ENCODE peak calls at places on chromosomes 4 and X, in ten cellular contexts. B is Calu3; T is cerebellum; W is iPS-NIHi11; P is NCI-H2171 treated with DMSO at 0.1 percent for 48 hours; C is mesenteric fat pad; V is stimulated activated CD4-positive, alpha-beta T cell treated with anti-CD3 and anti-CD28 coated beads, TNF-alpha, amount 100 ng/mL, for 48 hours; Z is CD8-positive, alpha-beta T cell; N is AG09309; O is sigmoid colon. E is an unnamed sample.

GRCh38 chr4:174855043-174855442 is 26.0 kb upstream of the GLRA3 start:
- DNase-seq in B (no peak), T (no peak), W (no peak), P (no peak), C (no peak), V (no peak), Z (no peak), N (no peak), O (no peak), E (no peak)

GRCh38 chr4:111410571-111410970 is 734.7 kb upstream of the FAM241A start:
- DNase-seq in B (no peak), T (no peak), W (no peak), P (no peak), C (no peak), V (no peak), Z (no peak), N (no peak), O (no peak), E (no peak)

GRCh38 chrX:68422478-68422877 is 10.8 kb downstream of the OPHN1 start:
- DNase-seq in B (no peak), T (no peak), W (no peak), P (no peak), C (no peak), V (no peak), Z (no peak), N (no peak), O (no peak), E (no peak)

GRCh38 chr4:146222313-146222712 is 8.0 kb downstream of the REELD1 start:
- DNase-seq in B (peak), T (no peak), W (no peak), P (no peak), C (no peak), V (no peak), Z (no peak), N (peak), O (no peak), E (no peak)

GRCh38 chr4:101211146-101211553 is 136.2 kb downstream of the PPP3CA start:
- DNase-seq in B (no peak), T (no peak), W (no peak), P (no peak), C (no peak), V (no peak), Z (no peak), N (peak), O (no peak), E (no peak)

GRCh38 chr4:140308366-140309123 is 64.9 kb upstream of the SCOC start:
- DNase-seq in B (no peak), T (no peak), W (no peak), P (peak), C (no peak), V (no peak), Z (no peak), N (peak), O (peak), E (peak)

GRCh38 chr4:67762091-67762490 is 7.9 kb upstream of the GNRHR start:
- DNase-seq in B (no peak), T (no peak), W (no peak), P (peak), C (no peak), V (no peak), Z (no peak), N (no peak), O (no peak), E (no peak)

GRCh38 chr4:14022428-14022827 is 394.9 kb upstream of the BOD1L1 start:
- DNase-seq in B (no peak), T (no peak), W (no peak), P (no peak), C (no peak), V (no peak), Z (no peak), N (peak), O (no peak), E (no peak)

GRCh38 chr4:180827610-180828009 is 1415.6 kb upstream of the TENM3 start:
- DNase-seq in B (no peak), T (peak), W (no peak), P (no peak), C (no peak), V (no peak), Z (no peak), N (no peak), O (no peak), E (peak)

GRCh38 chrX:154378059-154378798 is 866 bp upstream of the EMD start:
- DNase-seq in B (no peak), T (peak), W (no peak), P (peak), C (no peak), V (no peak), Z (peak), N (no peak), O (peak), E (peak)

GRCh38 chrX:51461053-51462050 is 35.0 kb downstream of the NUDT11 start:
- DNase-seq in B (peak), T (peak), W (no peak), P (peak), C (no peak), V (peak), Z (no peak), N (no peak), O (no peak), E (peak)

GRCh38 chrX:150616863-150617198 is 48.4 kb downstream of the MTM1 start:
- DNase-seq in B (no peak), T (no peak), W (no peak), P (no peak), C (no peak), V (no peak), Z (no peak), N (no peak), O (no peak), E (no peak)

GRCh38 chrX:8988456-8988855 is 45.5 kb downstream of the FAM9B start:
- DNase-seq in B (peak), T (no peak), W (peak), P (no peak), C (no peak), V (peak), Z (no peak), N (no peak), O (no peak), E (peak)

GRCh38 chrX:68895339-68896250 is 66.8 kb downstream of the EFNB1 start:
- DNase-seq in B (peak), T (peak), W (no peak), P (no peak), C (no peak), V (no peak), Z (no peak), N (no peak), O (peak), E (no peak)